ENCODE peak calls at places on chromosomes 7 and 10, in seven cellular contexts. W is left lobe of liver; Z is activated CD4-positive, alpha-beta T cell treated with anti-CD3 and anti-CD28 coated beads, Interleukin-2, amount 50 U/mL, for 1 hour; B is heart left ventricle; O is fibroblast of the conjunctiva; K is germinal center; S is bronchial epithelial cell. Q is an unnamed sample.

GRCh38 chr10:98486421-98486820 is 39.7 kb upstream of the HPS1 start:
- DNase-seq in W (no peak), Z (no peak), B (no peak), O (no peak), K (no peak), S (peak; percentile 57), Q (no peak)

GRCh38 chr10:129501652-129502436 is 34.8 kb downstream of the MGMT start:
- DNase-seq in W (peak; percentile 66), Z (no peak), B (no peak), O (no peak), K (peak; percentile 52), S (peak; percentile 75), Q (no peak)

GRCh38 chr10:114629824-114630430 is 28.1 kb downstream of the ABLIM1 start:
- DNase-seq in W (no peak), Z (no peak), B (no peak), O (no peak), K (no peak), S (peak; percentile 70), Q (no peak)

GRCh38 chr7:94957041-94957440 is 49.6 kb downstream of the PPP1R9A start:
- DNase-seq in W (no peak), Z (no peak), B (no peak), O (no peak), K (no peak), S (no peak), Q (no peak)

GRCh38 chr7:88919484-88920131 is 124.1 kb upstream of the TEX47 start:
- DNase-seq in W (no peak), Z (no peak), B (no peak), O (no peak), K (no peak), S (no peak), Q (no peak)

GRCh38 chr10:42954776-42955492 is 121.9 kb upstream of the RET start:
- DNase-seq in W (peak; percentile 28), Z (no peak), B (peak; percentile 9), O (no peak), K (no peak), S (no peak), Q (peak; percentile 68)

GRCh38 chr7:151626422-151627115 is 106.9 kb upstream of the RHEB start:
- DNase-seq in W (no peak), Z (peak; percentile 9), B (peak; percentile 64), O (no peak), K (no peak), S (peak; percentile 54), Q (no peak)

GRCh38 chr10:102231357-102232318 is 5.5 kb downstream of the ELOVL3 start:
- DNase-seq in W (peak; percentile 69), Z (peak; percentile 70), B (peak; percentile 48), O (no peak), K (peak; percentile 86), S (no peak), Q (no peak)

GRCh38 chr7:158000160-158000559 is 587.5 kb downstream of the PTPRN2 start:
- DNase-seq in W (no peak), Z (no peak), B (no peak), O (no peak), K (no peak), S (no peak), Q (no peak)

GRCh38 chr10:103772096-103772845 is 83.1 kb downstream of the SH3PXD2A start:
- DNase-seq in W (no peak), Z (peak; percentile 44), B (peak; percentile 89), O (peak; percentile 68), K (peak; percentile 68), S (peak; percentile 77), Q (peak; percentile 87)

GRCh38 chr7:31114593-31115343 is 62.7 kb downstream of the ADCYAP1R1 start:
- DNase-seq in W (peak; percentile 38), Z (no peak), B (no peak), O (peak; percentile 5), K (no peak), S (peak; percentile 33), Q (no peak)

GRCh38 chr7:135414850-135415439 is 95.0 kb downstream of the CNOT4 start:
- DNase-seq in W (no peak), Z (peak; percentile 9), B (no peak), O (peak; percentile 59), K (peak; percentile 10), S (peak; percentile 72), Q (no peak)

GRCh38 chr7:74364061-74364460 is 74.9 kb downstream of the CLIP2 start:
- DNase-seq in W (no peak), Z (no peak), B (no peak), O (no peak), K (no peak), S (no peak), Q (no peak)

GRCh38 chr10:132175401-132175800 is 11.3 kb upstream of the DPYSL4 start:
- DNase-seq in W (no peak), Z (no peak), B (peak; percentile 15), O (no peak), K (no peak), S (no peak), Q (no peak)

GRCh38 chr10:118278649-118279048 is 63.5 kb downstream of the FAM204A start:
- DNase-seq in W (no peak), Z (no peak), B (no peak), O (no peak), K (no peak), S (peak; percentile 76), Q (no peak)

GRCh38 chr10:133388265-133388972 is 5.5 kb upstream of the MTG1 start:
- DNase-seq in W (peak; percentile 41), Z (no peak), B (no peak), O (no peak), K (no peak), S (no peak), Q (peak; percentile 46)

GRCh38 chr7:159218216-159219006 is 73.7 kb upstream of the VIPR2 start:
- DNase-seq in W (no peak), Z (no peak), B (no peak), O (no peak), K (no peak), S (peak; percentile 57), Q (no peak)

GRCh38 chr7:146115665-146116451 is 743 bp upstream of the CNTNAP2 start:
- DNase-seq in W (no peak), Z (no peak), B (peak; percentile 54), O (peak; percentile 10), K (peak; percentile 16), S (peak; percentile 2), Q (peak; percentile 79)

GRCh38 chr10:77629775-77630565 is 7.6 kb downstream of the KCNMA1 start:
- DNase-seq in W (no peak), Z (no peak), B (no peak), O (no peak), K (no peak), S (no peak), Q (no peak)

GRCh38 chr10:14904316-14904732 is 25.7 kb downstream of the SUV39H2 start:
- DNase-seq in W (no peak), Z (peak; percentile 12), B (no peak), O (peak; percentile 8), K (peak; percentile 34), S (peak; percentile 29), Q (no peak)

GRCh38 chr7:88368686-88369085 is 62.0 kb upstream of the STEAP4 start:
- DNase-seq in W (no peak), Z (no peak), B (no peak), O (no peak), K (no peak), S (no peak), Q (no peak)

GRCh38 chr7:41148521-41148951 is 554.4 kb downstream of the INHBA start:
- DNase-seq in W (no peak), Z (no peak), B (no peak), O (peak; percentile 55), K (no peak), S (peak; percentile 99), Q (no peak)

GRCh38 chr10:114491933-114492332 is 87.6 kb upstream of the AFAP1L2 start:
- DNase-seq in W (no peak), Z (no peak), B (peak; percentile 45), O (no peak), K (no peak), S (peak; percentile 26), Q (no peak)

GRCh38 chr7:158073845-158074840 is 513.5 kb downstream of the PTPRN2 start:
- DNase-seq in W (no peak), Z (no peak), B (no peak), O (no peak), K (no peak), S (no peak), Q (no peak)

GRCh38 chr10:7285545-7286322 is 125.1 kb downstream of the SFMBT2 start:
- DNase-seq in W (no peak), Z (no peak), B (no peak), O (no peak), K (no peak), S (no peak), Q (no peak)

GRCh38 chr7:51029586-51030230 is 247.0 kb upstream of the GRB10 start:
- DNase-seq in W (no peak), Z (no peak), B (no peak), O (peak; percentile 66), K (no peak), S (peak; percentile 74), Q (no peak)

GRCh38 chr7:154231732-154232131 is 179.5 kb downstream of the DPP6 start:
- DNase-seq in W (no peak), Z (no peak), B (no peak), O (no peak), K (no peak), S (no peak), Q (no peak)

GRCh38 chr10:101444058-101444457 is 90.1 kb downstream of the BTRC start:
- DNase-seq in W (no peak), Z (no peak), B (no peak), O (peak; percentile 9), K (peak; percentile 13), S (peak; percentile 44), Q (no peak)

GRCh38 chr10:80542053-80542452 is 4.4 kb downstream of the SH2D4B start:
- DNase-seq in W (peak; percentile 18), Z (no peak), B (no peak), O (no peak), K (no peak), S (peak; percentile 76), Q (no peak)

GRCh38 chr10:64201936-64202335 is 680.7 kb downstream of the REEP3 start:
- DNase-seq in W (no peak), Z (no peak), B (no peak), O (no peak), K (no peak), S (no peak), Q (no peak)

GRCh38 chr10:49679480-49679893 is at the start of gene C10orf53:
- DNase-seq in W (peak; percentile 40), Z (no peak), B (peak; percentile 31), O (peak; percentile 26), K (peak; percentile 53), S (peak; percentile 43), Q (no peak)

GRCh38 chr7:68642727-68643126 is 955.5 kb upstream of the AUTS2 start:
- DNase-seq in W (no peak), Z (no peak), B (no peak), O (no peak), K (no peak), S (no peak), Q (no peak)

GRCh38 chr7:132243463-132243862 is 332.8 kb downstream of the PLXNA4 start:
- DNase-seq in W (no peak), Z (no peak), B (no peak), O (no peak), K (no peak), S (no peak), Q (no peak)

Q was measured in cardiac septum.